ENCODE peak calls at places on chromosome 6, in six cellular contexts. One of them, this sample, is unnamed.

GRCh38 chr6:143949535-143949934 is 58.5 kb downstream of the PLAGL1 start:
- DNase-seq in cardiac muscle cell: no peak
- DNase-seq in cardiac fibroblast: no peak
- DNase-seq in T-helper 1 cell: no peak
- DNase-seq in Daoy: no peak
- DNase-seq in stomach: no peak
- DNase-seq in this sample: no peak

GRCh38 chr6:25038300-25038699 is 102.5 kb upstream of the RIPOR2 start:
- DNase-seq in cardiac fibroblast: no peak
- DNase-seq in cardiac muscle cell: no peak
- DNase-seq in T-helper 1 cell: no peak
- DNase-seq in stomach: no peak
- DNase-seq in Daoy: no peak
- DNase-seq in this sample: no peak

GRCh38 chr6:149887343-149887742 is 10.6 kb downstream of the RAET1E start:
- DNase-seq in T-helper 1 cell: no peak
- DNase-seq in Daoy: no peak
- DNase-seq in stomach: no peak
- DNase-seq in cardiac fibroblast: peak
- DNase-seq in cardiac muscle cell: no peak
- DNase-seq in this sample: no peak

GRCh38 chr6:54070025-54070424 is 41.2 kb upstream of the MLIP start:
- DNase-seq in cardiac muscle cell: no peak
- DNase-seq in stomach: no peak
- DNase-seq in cardiac fibroblast: no peak
- DNase-seq in T-helper 1 cell: no peak
- DNase-seq in Daoy: no peak
- DNase-seq in this sample: no peak

GRCh38 chr6:107822154-107823046 is 1.7 kb downstream of the SCML4 start:
- DNase-seq in Daoy: peak
- DNase-seq in cardiac muscle cell: no peak
- DNase-seq in stomach: no peak
- DNase-seq in T-helper 1 cell: no peak
- DNase-seq in cardiac fibroblast: no peak
- DNase-seq in this sample: no peak

GRCh38 chr6:5276596-5276995 is 15.3 kb downstream of the FARS2 start:
- DNase-seq in cardiac muscle cell: no peak
- DNase-seq in T-helper 1 cell: no peak
- DNase-seq in cardiac fibroblast: no peak
- DNase-seq in Daoy: no peak
- DNase-seq in stomach: no peak
- DNase-seq in this sample: no peak

GRCh38 chr6:25971187-25971811 is 8.7 kb downstream of the TRIM38 start:
- DNase-seq in Daoy: peak
- DNase-seq in stomach: no peak
- DNase-seq in T-helper 1 cell: no peak
- DNase-seq in cardiac muscle cell: no peak
- DNase-seq in cardiac fibroblast: peak
- DNase-seq in this sample: no peak

GRCh38 chr6:115891111-115891669 is 169.5 kb downstream of the FRK start:
- DNase-seq in cardiac fibroblast: no peak
- DNase-seq in T-helper 1 cell: no peak
- DNase-seq in Daoy: peak
- DNase-seq in stomach: no peak
- DNase-seq in cardiac muscle cell: no peak
- DNase-seq in this sample: no peak

GRCh38 chr6:140071601-140072062 is 697.2 kb upstream of the CITED2 start:
- DNase-seq in stomach: no peak
- DNase-seq in Daoy: peak
- DNase-seq in cardiac muscle cell: no peak
- DNase-seq in cardiac fibroblast: peak
- DNase-seq in T-helper 1 cell: no peak
- DNase-seq in this sample: no peak

GRCh38 chr6:98529364-98529763 is 305.0 kb upstream of the POU3F2 start:
- DNase-seq in cardiac fibroblast: no peak
- DNase-seq in Daoy: no peak
- DNase-seq in cardiac muscle cell: no peak
- DNase-seq in stomach: no peak
- DNase-seq in T-helper 1 cell: no peak
- DNase-seq in this sample: no peak

GRCh38 chr6:12112540-12113189 is 100.6 kb downstream of the HIVEP1 start:
- DNase-seq in T-helper 1 cell: no peak
- DNase-seq in Daoy: peak
- DNase-seq in cardiac fibroblast: no peak
- DNase-seq in stomach: no peak
- DNase-seq in cardiac muscle cell: no peak
- DNase-seq in this sample: no peak

GRCh38 chr6:1766663-1767062 is 156.9 kb downstream of the FOXC1 start:
- DNase-seq in cardiac fibroblast: peak
- DNase-seq in T-helper 1 cell: no peak
- DNase-seq in cardiac muscle cell: peak
- DNase-seq in stomach: peak
- DNase-seq in Daoy: peak
- DNase-seq in this sample: no peak

GRCh38 chr6:150880336-150880735 is 14.8 kb downstream of the MTHFD1L start:
- DNase-seq in cardiac muscle cell: no peak
- DNase-seq in cardiac fibroblast: no peak
- DNase-seq in Daoy: no peak
- DNase-seq in stomach: no peak
- DNase-seq in T-helper 1 cell: no peak
- DNase-seq in this sample: no peak

GRCh38 chr6:3456395-3456767 is 469 bp downstream of the SLC22A23 start:
- DNase-seq in stomach: no peak
- DNase-seq in cardiac muscle cell: no peak
- DNase-seq in T-helper 1 cell: no peak
- DNase-seq in Daoy: no peak
- DNase-seq in cardiac fibroblast: no peak
- DNase-seq in this sample: no peak

GRCh38 chr6:140809694-140810101 is 1323.0 kb upstream of the GJE1 start:
- DNase-seq in cardiac fibroblast: peak
- DNase-seq in stomach: no peak
- DNase-seq in T-helper 1 cell: no peak
- DNase-seq in cardiac muscle cell: no peak
- DNase-seq in Daoy: peak
- DNase-seq in this sample: no peak

GRCh38 chr6:35833534-35833933 is 28.4 kb downstream of the LHFPL5 start:
- DNase-seq in Daoy: no peak
- DNase-seq in cardiac fibroblast: no peak
- DNase-seq in cardiac muscle cell: no peak
- DNase-seq in T-helper 1 cell: no peak
- DNase-seq in stomach: no peak
- DNase-seq in this sample: no peak

GRCh38 chr6:160188773-160189172 is 67.2 kb downstream of the SLC22A1 start:
- DNase-seq in cardiac muscle cell: no peak
- DNase-seq in cardiac fibroblast: no peak
- DNase-seq in T-helper 1 cell: no peak
- DNase-seq in stomach: no peak
- DNase-seq in Daoy: peak
- DNase-seq in this sample: no peak

GRCh38 chr6:50657513-50657912 is 55.8 kb upstream of the TFAP2D start:
- DNase-seq in Daoy: no peak
- DNase-seq in stomach: no peak
- DNase-seq in cardiac fibroblast: no peak
- DNase-seq in cardiac muscle cell: no peak
- DNase-seq in T-helper 1 cell: no peak
- DNase-seq in this sample: no peak

GRCh38 chr6:153965996-153966395 is 73.0 kb upstream of the OPRM1 start:
- DNase-seq in cardiac muscle cell: no peak
- DNase-seq in stomach: no peak
- DNase-seq in Daoy: peak
- DNase-seq in cardiac fibroblast: peak
- DNase-seq in T-helper 1 cell: no peak
- DNase-seq in this sample: no peak

GRCh38 chr6:31557443-31558317 is 10.3 kb downstream of the NFKBIL1 start:
- DNase-seq in cardiac muscle cell: no peak
- DNase-seq in T-helper 1 cell: no peak
- DNase-seq in stomach: no peak
- DNase-seq in cardiac fibroblast: no peak
- DNase-seq in Daoy: no peak
- DNase-seq in this sample: no peak

GRCh38 chr6:148168856-148169255 is 173.8 kb upstream of the SASH1 start:
- DNase-seq in T-helper 1 cell: no peak
- DNase-seq in cardiac fibroblast: no peak
- DNase-seq in cardiac muscle cell: peak
- DNase-seq in Daoy: no peak
- DNase-seq in stomach: no peak
- DNase-seq in this sample: no peak

GRCh38 chr6:132067286-132067685 is 116.1 kb upstream of the CCN2 start:
- DNase-seq in cardiac muscle cell: no peak
- DNase-seq in Daoy: no peak
- DNase-seq in cardiac fibroblast: peak
- DNase-seq in T-helper 1 cell: no peak
- DNase-seq in stomach: no peak
- DNase-seq in this sample: no peak

GRCh38 chr6:71478834-71479541 is 190.4 kb downstream of the OGFRL1 start:
- DNase-seq in T-helper 1 cell: no peak
- DNase-seq in stomach: no peak
- DNase-seq in Daoy: peak
- DNase-seq in cardiac fibroblast: peak
- DNase-seq in cardiac muscle cell: no peak
- DNase-seq in this sample: no peak

GRCh38 chr6:141809901-141810300 is 322.8 kb upstream of the GJE1 start:
- DNase-seq in Daoy: peak
- DNase-seq in T-helper 1 cell: no peak
- DNase-seq in cardiac muscle cell: no peak
- DNase-seq in cardiac fibroblast: no peak
- DNase-seq in stomach: no peak
- DNase-seq in this sample: no peak

GRCh38 chr6:46338098-46338497 is 153.2 kb downstream of the RCAN2 start:
- DNase-seq in T-helper 1 cell: no peak
- DNase-seq in Daoy: no peak
- DNase-seq in cardiac fibroblast: no peak
- DNase-seq in cardiac muscle cell: no peak
- DNase-seq in stomach: no peak
- DNase-seq in this sample: no peak

GRCh38 chr6:21132856-21133610 is 460.5 kb upstream of the SOX4 start:
- DNase-seq in cardiac muscle cell: no peak
- DNase-seq in stomach: no peak
- DNase-seq in T-helper 1 cell: no peak
- DNase-seq in Daoy: no peak
- DNase-seq in cardiac fibroblast: peak
- DNase-seq in this sample: no peak

GRCh38 chr6:148521586-148521985 is 178.9 kb downstream of the SASH1 start:
- DNase-seq in cardiac fibroblast: peak
- DNase-seq in cardiac muscle cell: no peak
- DNase-seq in Daoy: no peak
- DNase-seq in T-helper 1 cell: no peak
- DNase-seq in stomach: no peak
- DNase-seq in this sample: no peak

GRCh38 chr6:31572041-31572911 is at the start of gene LTA:
- DNase-seq in T-helper 1 cell: peak
- DNase-seq in cardiac muscle cell: no peak
- DNase-seq in stomach: no peak
- DNase-seq in Daoy: no peak
- DNase-seq in cardiac fibroblast: no peak
- DNase-seq in this sample: no peak

GRCh38 chr6:47752801-47753200 is 29.0 kb upstream of the OPN5 start:
- DNase-seq in cardiac fibroblast: no peak
- DNase-seq in cardiac muscle cell: no peak
- DNase-seq in T-helper 1 cell: no peak
- DNase-seq in Daoy: no peak
- DNase-seq in stomach: no peak
- DNase-seq in this sample: no peak

GRCh38 chr6:56024931-56025330 is 149.5 kb upstream of the BMP5 start:
- DNase-seq in Daoy: no peak
- DNase-seq in stomach: no peak
- DNase-seq in cardiac muscle cell: no peak
- DNase-seq in cardiac fibroblast: no peak
- DNase-seq in T-helper 1 cell: no peak
- DNase-seq in this sample: no peak

GRCh38 chr6:153668758-153669157 is 370.3 kb upstream of the OPRM1 start:
- DNase-seq in Daoy: no peak
- DNase-seq in cardiac muscle cell: no peak
- DNase-seq in T-helper 1 cell: no peak
- DNase-seq in cardiac fibroblast: no peak
- DNase-seq in stomach: no peak
- DNase-seq in this sample: no peak

GRCh38 chr6:83113258-83113657 is 45.8 kb downstream of the DOP1A start:
- DNase-seq in cardiac muscle cell: no peak
- DNase-seq in Daoy: no peak
- DNase-seq in cardiac fibroblast: no peak
- DNase-seq in T-helper 1 cell: no peak
- DNase-seq in stomach: no peak
- DNase-seq in this sample: no peak

GRCh38 chr6:108363756-108364356 is 69.0 kb downstream of the AFG1L start:
- DNase-seq in cardiac fibroblast: no peak
- DNase-seq in T-helper 1 cell: no peak
- DNase-seq in Daoy: no peak
- DNase-seq in cardiac muscle cell: no peak
- DNase-seq in stomach: no peak
- DNase-seq in this sample: no peak

GRCh38 chr6:75213732-75214131 is 7.9 kb upstream of the COL12A1 start:
- DNase-seq in cardiac muscle cell: no peak
- DNase-seq in Daoy: no peak
- DNase-seq in cardiac fibroblast: no peak
- DNase-seq in T-helper 1 cell: no peak
- DNase-seq in stomach: no peak
- DNase-seq in this sample: no peak

GRCh38 chr6:168127384-168127868 is 48.4 kb upstream of the FRMD1 start:
- DNase-seq in stomach: no peak
- DNase-seq in T-helper 1 cell: no peak
- DNase-seq in cardiac fibroblast: no peak
- DNase-seq in cardiac muscle cell: no peak
- DNase-seq in Daoy: no peak
- DNase-seq in this sample: no peak

GRCh38 chr6:155530219-155530834 is 74.7 kb upstream of the NOX3 start:
- DNase-seq in Daoy: peak
- DNase-seq in cardiac muscle cell: peak
- DNase-seq in cardiac fibroblast: peak
- DNase-seq in stomach: no peak
- DNase-seq in T-helper 1 cell: no peak
- DNase-seq in this sample: no peak

This sample was measured in prostate gland.